ENCODE peak calls at places on chromosomes 13 and 19, in seven cellular contexts. Z is activated naive CD8-positive, alpha-beta T cell treated with anti-CD3 and anti-CD28 coated beads for 36 hours; W is T-helper 1 cell; K is stimulated activated CD4-positive, alpha-beta T cell treated with anti-CD3 and anti-CD28 coated beads, Interleukin-15, amount 100 ng/mL, for 24 hours; U is NCI-H1092; L is substantia nigra; B is ovary. J is an unnamed sample.

GRCh38 chr19:10891360-10892108 is 20.2 kb downstream of the CARM1 start:
- DNase-seq in B (no peak), L (no peak), K (no peak), W (no peak), U (no peak), Z (no peak), J (peak; percentile 64)

GRCh38 chr13:112071011-112071901 is 4.3 kb downstream of the SOX1 start:
- DNase-seq in U (peak; percentile 69), W (no peak), L (no peak), Z (no peak), B (no peak), K (no peak), J (no peak)

GRCh38 chr13:72565893-72566292 is 161.5 kb downstream of the MZT1 start:
- DNase-seq in L (no peak), W (no peak), B (no peak), Z (no peak), U (peak; percentile 43), K (no peak), J (no peak)

GRCh38 chr19:14758816-14759215 is 19.5 kb downstream of the ADGRE2 start:
- DNase-seq in L (no peak), U (no peak), Z (no peak), W (no peak), K (no peak), B (no peak), J (no peak)

GRCh38 chr19:17893766-17894165 is 22.0 kb downstream of the SLC5A5 start:
- DNase-seq in K (no peak), L (no peak), Z (no peak), U (no peak), W (no peak), B (no peak), J (no peak)

GRCh38 chr19:44807162-44807561 is 1.7 kb upstream of the BCAM start:
- DNase-seq in Z (no peak), B (no peak), U (peak; percentile 6), L (no peak), K (no peak), W (no peak), J (no peak)

GRCh38 chr19:54473071-54473941 is at the start of gene CDC42EP5:
- DNase-seq in L (no peak), K (no peak), Z (peak; percentile 43), B (peak; percentile 79), W (no peak), U (no peak), J (peak; percentile 85)

GRCh38 chr13:74449811-74450524 is 315.8 kb upstream of the KLF12 start:
- DNase-seq in U (no peak), K (no peak), Z (no peak), W (no peak), L (no peak), B (no peak), J (no peak)

GRCh38 chr19:56138069-56138468 is 3.0 kb upstream of the ZNF444 start:
- DNase-seq in L (no peak), U (no peak), W (no peak), Z (no peak), K (no peak), B (no peak), J (no peak)

GRCh38 chr19:32896516-32897214 is 27.1 kb upstream of the SLC7A9 start:
- DNase-seq in Z (no peak), U (no peak), B (no peak), W (no peak), L (no peak), K (no peak), J (no peak)

J was measured in Right ventricle myocardium superior.